ENCODE peak calls at places on chromosomes 5 and 9, in ten cellular contexts. One of them, this sample, is unnamed.

GRCh38 chr9:123322771-123323481 is 33.1 kb upstream of the CRB2 start:
- DNase-seq in substantia nigra: no peak
- DNase-seq in NCI-H526 treated with DMSO at 0.1 percent for 48 hours: no peak
- DNase-seq in GM04504: no peak
- DNase-seq in left kidney: peak; percentile 55
- DNase-seq in Daoy: peak; percentile 33
- DNase-seq in RWPE1: no peak
- DNase-seq in Caki2: no peak
- DNase-seq in EL: no peak
- DNase-seq in colonic mucosa: no peak
- DNase-seq in this sample: no peak

GRCh38 chr5:56070795-56071539 is 76.2 kb upstream of the IL6ST start:
- DNase-seq in GM04504: no peak
- DNase-seq in NCI-H526 treated with DMSO at 0.1 percent for 48 hours: no peak
- DNase-seq in RWPE1: no peak
- DNase-seq in Caki2: no peak
- DNase-seq in substantia nigra: no peak
- DNase-seq in colonic mucosa: no peak
- DNase-seq in Daoy: no peak
- DNase-seq in EL: no peak
- DNase-seq in left kidney: no peak
- DNase-seq in this sample: no peak

GRCh38 chr9:113756476-113757198 is 119.5 kb upstream of the ZNF618 start:
- DNase-seq in Daoy: no peak
- DNase-seq in colonic mucosa: no peak
- DNase-seq in EL: no peak
- DNase-seq in substantia nigra: no peak
- DNase-seq in NCI-H526 treated with DMSO at 0.1 percent for 48 hours: no peak
- DNase-seq in RWPE1: no peak
- DNase-seq in Caki2: no peak
- DNase-seq in left kidney: no peak
- DNase-seq in GM04504: no peak
- DNase-seq in this sample: no peak

GRCh38 chr5:38167562-38167996 is 90.8 kb upstream of the EGFLAM start:
- DNase-seq in NCI-H526 treated with DMSO at 0.1 percent for 48 hours: no peak
- DNase-seq in Daoy: no peak
- DNase-seq in left kidney: peak; percentile 77
- DNase-seq in EL: no peak
- DNase-seq in Caki2: no peak
- DNase-seq in GM04504: no peak
- DNase-seq in RWPE1: no peak
- DNase-seq in colonic mucosa: no peak
- DNase-seq in substantia nigra: no peak
- DNase-seq in this sample: no peak

GRCh38 chr5:60210810-60211209 is 317.3 kb upstream of the PDE4D start:
- DNase-seq in left kidney: peak; percentile 16
- DNase-seq in RWPE1: no peak
- DNase-seq in colonic mucosa: no peak
- DNase-seq in NCI-H526 treated with DMSO at 0.1 percent for 48 hours: no peak
- DNase-seq in substantia nigra: no peak
- DNase-seq in Caki2: peak; percentile 27
- DNase-seq in Daoy: no peak
- DNase-seq in EL: peak; percentile 17
- DNase-seq in GM04504: no peak
- DNase-seq in this sample: no peak

GRCh38 chr5:40627708-40628107 is 52.0 kb upstream of the PTGER4 start:
- DNase-seq in EL: no peak
- DNase-seq in substantia nigra: no peak
- DNase-seq in GM04504: no peak
- DNase-seq in colonic mucosa: no peak
- DNase-seq in NCI-H526 treated with DMSO at 0.1 percent for 48 hours: no peak
- DNase-seq in Daoy: no peak
- DNase-seq in left kidney: no peak
- DNase-seq in Caki2: no peak
- DNase-seq in RWPE1: no peak
- DNase-seq in this sample: no peak

GRCh38 chr9:111023090-111023489 is 15.2 kb downstream of the LPAR1 start:
- DNase-seq in left kidney: no peak
- DNase-seq in GM04504: no peak
- DNase-seq in EL: no peak
- DNase-seq in Caki2: no peak
- DNase-seq in Daoy: no peak
- DNase-seq in NCI-H526 treated with DMSO at 0.1 percent for 48 hours: no peak
- DNase-seq in RWPE1: no peak
- DNase-seq in colonic mucosa: no peak
- DNase-seq in substantia nigra: no peak
- DNase-seq in this sample: no peak

GRCh38 chr5:115033861-115034260 is 135.8 kb downstream of the TRIM36 start:
- DNase-seq in Caki2: no peak
- DNase-seq in colonic mucosa: no peak
- DNase-seq in Daoy: no peak
- DNase-seq in substantia nigra: peak; percentile 1
- DNase-seq in GM04504: no peak
- DNase-seq in NCI-H526 treated with DMSO at 0.1 percent for 48 hours: no peak
- DNase-seq in EL: peak; percentile 22
- DNase-seq in left kidney: peak; percentile 41
- DNase-seq in RWPE1: no peak
- DNase-seq in this sample: no peak

GRCh38 chr5:66757219-66757833 is 161.1 kb downstream of the MAST4 start:
- DNase-seq in EL: peak; percentile 29
- DNase-seq in colonic mucosa: no peak
- DNase-seq in Daoy: peak; percentile 60
- DNase-seq in substantia nigra: no peak
- DNase-seq in GM04504: no peak
- DNase-seq in RWPE1: peak; percentile 54
- DNase-seq in left kidney: peak; percentile 80
- DNase-seq in Caki2: no peak
- DNase-seq in NCI-H526 treated with DMSO at 0.1 percent for 48 hours: peak; percentile 2
- DNase-seq in this sample: peak; percentile 28

GRCh38 chr5:124546643-124547042 is 199.8 kb downstream of the ZNF608 start:
- DNase-seq in EL: peak; percentile 14
- DNase-seq in substantia nigra: no peak
- DNase-seq in Daoy: peak; percentile 11
- DNase-seq in NCI-H526 treated with DMSO at 0.1 percent for 48 hours: no peak
- DNase-seq in Caki2: peak; percentile 13
- DNase-seq in colonic mucosa: no peak
- DNase-seq in RWPE1: peak; percentile 32
- DNase-seq in GM04504: no peak
- DNase-seq in left kidney: peak; percentile 73
- DNase-seq in this sample: no peak